ENCODE peak calls at places on chromosomes 1 and 21, in ten cellular contexts. G is C1 segment of cervical spinal cord; U is effector CD4-positive, alpha-beta T cell; Y is HuH-7; M is NCI-H1092; A is fibroblast of mammary gland; E is HEK293T; X is Daoy; D is 8988T; B is activated naive CD4-positive, alpha-beta T cell. O is an unnamed sample.

GRCh38 chr1:92188436-92189255 is 29.1 kb upstream of the C1orf146 start:
- DNase-seq in M (no peak), B (no peak), X (peak; percentile 15), D (no peak), E (no peak), Y (no peak), U (no peak), G (no peak), A (no peak), O (no peak)

GRCh38 chr21:44983421-44984206 is 43.8 kb downstream of the SLX9 start:
- DNase-seq in U (no peak), A (no peak), X (no peak), M (no peak), B (no peak), D (no peak), Y (no peak), E (no peak), G (no peak), O (no peak)

GRCh38 chr1:160724445-160725242 is 13.0 kb upstream of the CD48 start:
- DNase-seq in M (no peak), E (no peak), A (no peak), G (no peak), U (no peak), D (no peak), B (no peak), X (peak; percentile 41), Y (no peak), O (no peak)

GRCh38 chr1:200266871-200267270 is 143.0 kb downstream of the ZNF281 start:
- DNase-seq in U (no peak), B (no peak), M (no peak), D (no peak), G (no peak), E (no peak), Y (no peak), A (no peak), X (no peak), O (no peak)

GRCh38 chr1:84257617-84258016 is 43.9 kb upstream of the SAMD13 start:
- DNase-seq in U (no peak), X (no peak), G (no peak), E (no peak), Y (no peak), D (no peak), B (no peak), M (no peak), A (peak; percentile 15), O (no peak)

GRCh38 chr1:217881607-217882332 is 250.6 kb downstream of the SPATA17 start:
- DNase-seq in X (no peak), G (no peak), Y (no peak), D (no peak), E (no peak), M (no peak), U (no peak), B (no peak), A (peak; percentile 5), O (no peak)

GRCh38 chr1:43265431-43265830 is 4.4 kb upstream of the TMEM125 start:
- DNase-seq in B (no peak), M (no peak), X (no peak), U (no peak), G (no peak), D (no peak), E (no peak), Y (no peak), A (no peak), O (no peak)

GRCh38 chr1:205812271-205812877 is 624 bp downstream of the SLC41A1 start:
- DNase-seq in D (peak; percentile 44), X (peak; percentile 23), B (no peak), G (peak; percentile 70), M (no peak), U (no peak), A (peak; percentile 14), E (peak; percentile 60), Y (peak; percentile 42), O (no peak)

GRCh38 chr1:55107111-55107510 is 67.8 kb downstream of the PCSK9 start:
- DNase-seq in D (no peak), B (no peak), E (no peak), G (no peak), X (no peak), M (no peak), Y (no peak), U (no peak), A (no peak), O (no peak)

GRCh38 chr1:204125759-204126351 is 26.0 kb downstream of the ETNK2 start:
- DNase-seq in D (no peak), G (no peak), X (no peak), E (no peak), A (no peak), Y (no peak), U (no peak), B (no peak), M (no peak), O (no peak)

GRCh38 chr1:183533617-183534174 is 56.6 kb downstream of the NCF2 start:
- DNase-seq in E (no peak), D (no peak), B (no peak), G (no peak), U (no peak), X (no peak), A (no peak), M (no peak), Y (no peak), O (no peak)

GRCh38 chr1:211359876-211360275 is 33.2 kb downstream of the TRAF5 start:
- DNase-seq in Y (no peak), A (no peak), E (no peak), G (no peak), U (no peak), D (no peak), B (no peak), X (no peak), M (no peak), O (no peak)